ENCODE peak calls at places on chromosomes 12 and 14, in seven cellular contexts. N is AG09319; E is naive thymus-derived CD4-positive, alpha-beta T cell; R is mammary epithelial cell; U is midbrain; Q is activated T-cell treated with anti-CD3 and anti-CD28 coated beads, Interleukin-2, amount 50 U/mL, for 72 hours; O is AG09309. H is an unnamed sample.

GRCh38 chr14:75277000-75277795 is 1.4 kb upstream of the FOS start:
- DNase-seq in N (peak), E (peak), R (peak), U (peak), Q (peak), O (no peak), H (peak)

GRCh38 chr14:70782361-70782760 is 27.0 kb downstream of the MAP3K9 start:
- DNase-seq in N (no peak), E (no peak), R (peak), U (no peak), Q (no peak), O (peak), H (peak)

GRCh38 chr12:85979641-85980040 is 105.5 kb downstream of the NTS start:
- DNase-seq in N (no peak), E (no peak), R (no peak), U (no peak), Q (no peak), O (no peak), H (no peak)

GRCh38 chr12:120574106-120574505 is 7.1 kb downstream of the POP5 start:
- DNase-seq in N (no peak), E (no peak), R (no peak), U (no peak), Q (no peak), O (no peak), H (no peak)

GRCh38 chr14:21104448-21105060 is 3.7 kb downstream of the TMEM253 start:
- DNase-seq in N (no peak), E (peak), R (peak), U (peak), Q (peak), O (no peak), H (peak)

GRCh38 chr12:89461649-89462612 is 62.7 kb downstream of the GALNT4 start:
- DNase-seq in N (peak), E (peak), R (peak), U (peak), Q (no peak), O (peak), H (no peak)

GRCh38 chr14:104428333-104428851 is 151.2 kb upstream of the C14orf180 start:
- DNase-seq in N (no peak), E (no peak), R (no peak), U (no peak), Q (no peak), O (no peak), H (no peak)

GRCh38 chr12:52813885-52814709 is at the start of gene KRT4:
- DNase-seq in N (no peak), E (no peak), R (no peak), U (no peak), Q (no peak), O (no peak), H (no peak)

GRCh38 chr14:36857136-36857535 is 195.5 kb downstream of the PAX9 start:
- DNase-seq in N (no peak), E (no peak), R (no peak), U (no peak), Q (no peak), O (no peak), H (no peak)

GRCh38 chr14:71327691-71328090 is 420.4 kb downstream of the PCNX1 start:
- DNase-seq in N (no peak), E (no peak), R (no peak), U (no peak), Q (no peak), O (no peak), H (no peak)

GRCh38 chr12:79451365-79451764 is 239.4 kb downstream of the PAWR start:
- DNase-seq in N (no peak), E (no peak), R (no peak), U (no peak), Q (no peak), O (no peak), H (no peak)

GRCh38 chr12:74896186-74896585 is 313.5 kb downstream of the KCNC2 start:
- DNase-seq in N (no peak), E (no peak), R (peak), U (no peak), Q (no peak), O (no peak), H (peak)

GRCh38 chr12:7190268-7191055 is 976 bp downstream of the PEX5 start:
- DNase-seq in N (no peak), E (peak), R (peak), U (peak), Q (peak), O (no peak), H (peak)

GRCh38 chr14:72000907-72001306 is 68.7 kb downstream of the RGS6 start:
- DNase-seq in N (no peak), E (no peak), R (no peak), U (peak), Q (no peak), O (no peak), H (no peak)

GRCh38 chr14:67269338-67270060 is 28.3 kb downstream of the PALS1 start:
- DNase-seq in N (peak), E (no peak), R (no peak), U (peak), Q (no peak), O (peak), H (no peak)

GRCh38 chr12:52204095-52204930 is 12.5 kb upstream of the KRT80 start:
- DNase-seq in N (no peak), E (no peak), R (peak), U (no peak), Q (no peak), O (no peak), H (no peak)

GRCh38 chr14:88323520-88324199 is 591 bp upstream of the KCNK10 start:
- DNase-seq in N (no peak), E (no peak), R (no peak), U (no peak), Q (no peak), O (no peak), H (no peak)

GRCh38 chr12:23281295-23281694 is 656.3 kb downstream of the ETNK1 start:
- DNase-seq in N (no peak), E (no peak), R (no peak), U (no peak), Q (no peak), O (no peak), H (no peak)

GRCh38 chr12:15770021-15770420 is 19.2 kb downstream of the EPS8 start:
- DNase-seq in N (no peak), E (no peak), R (no peak), U (no peak), Q (no peak), O (no peak), H (no peak)

GRCh38 chr12:66965613-66966012 is 286.7 kb upstream of the GRIP1 start:
- DNase-seq in N (no peak), E (no peak), R (peak), U (no peak), Q (no peak), O (no peak), H (no peak)

GRCh38 chr14:39258782-39259545 is 25.2 kb downstream of the MIA2 start:
- DNase-seq in N (no peak), E (no peak), R (no peak), U (no peak), Q (no peak), O (no peak), H (no peak)

GRCh38 chr12:69096669-69097364 is 142.6 kb upstream of the CPSF6 start:
- DNase-seq in N (no peak), E (no peak), R (peak), U (no peak), Q (no peak), O (no peak), H (peak)

GRCh38 chr12:85390281-85390680 is 110.3 kb downstream of the ALX1 start:
- DNase-seq in N (no peak), E (no peak), R (no peak), U (no peak), Q (no peak), O (no peak), H (no peak)

GRCh38 chr12:55720894-55721444 is 776 bp downstream of the RDH5 start:
- DNase-seq in N (peak), E (no peak), R (peak), U (peak), Q (no peak), O (peak), H (peak)

GRCh38 chr12:55931317-55931779 is 386 bp downstream of the DGKA start:
- DNase-seq in N (no peak), E (no peak), R (no peak), U (no peak), Q (peak), O (no peak), H (no peak)

GRCh38 chr14:23120405-23121251 is 1.6 kb upstream of the CEBPE start:
- DNase-seq in N (peak), E (peak), R (peak), U (peak), Q (peak), O (peak), H (no peak)

GRCh38 chr12:48263617-48264016 is 60.5 kb upstream of the OR10AD1 start:
- DNase-seq in N (no peak), E (no peak), R (no peak), U (no peak), Q (no peak), O (no peak), H (no peak)